ENCODE peak calls at places on chromosomes 16 and 17, in ten cellular contexts. A is neuronal stem cell; X is Peyer's patch; L is ascending aorta; G is neural progenitor cell; D is mesendoderm; O is CD8-positive, alpha-beta T cell; S is A673; B is GM23338; E is cardiac muscle cell. U is an unnamed sample. For H3K27me3, the result is how much of the 10 kb centered on the place peaks cover.

GRCh38 chr16:84360170-84360569 is 8.2 kb upstream of the ATP2C2 start:
- DNase-seq in A (no peak), X (peak), L (no peak), G (no peak), D (no peak), O (no peak), S (no peak), B (no peak), E (no peak), U (no peak)

GRCh38 chr16:58461640-58462039 is 38.3 kb upstream of the NDRG4 start:
- DNase-seq in A (no peak), X (no peak), L (no peak), G (no peak), D (no peak), O (no peak), S (no peak), B (no peak), E (no peak), U (no peak)

GRCh38 chr16:88770459-88771293 is 14.3 kb downstream of the PIEZO1 start:
- DNase-seq in A (peak), X (peak), L (no peak), G (peak), D (peak), O (no peak), S (peak), B (peak), E (peak), U (peak)

GRCh38 chr17:74379495-74380085 is 12.3 kb downstream of the GPR142 start:
- DNase-seq in A (peak), X (peak), L (peak), G (peak), D (peak), O (peak), S (peak), B (peak), E (peak), U (peak)

GRCh38 chr16:20826039-20826566 is 19.8 kb downstream of the REXO5 start:
- DNase-seq in A (no peak), X (no peak), L (no peak), G (no peak), D (no peak), O (no peak), S (no peak), B (no peak), E (no peak), U (no peak)

GRCh38 chr16:20865420-20866126 is 34.6 kb downstream of the DCUN1D3 start:
- DNase-seq in A (no peak), X (no peak), L (no peak), G (no peak), D (no peak), O (no peak), S (no peak), B (no peak), E (no peak), U (no peak)

GRCh38 chr17:8696951-8697745 is 47.5 kb downstream of the CCDC42 start:
- DNase-seq in A (no peak), X (no peak), L (peak), G (peak), D (peak), O (no peak), S (no peak), B (peak), E (no peak), U (no peak)

GRCh38 chr17:77734371-77735050 is 224.0 kb upstream of the TNRC6C start:
- DNase-seq in A (no peak), X (no peak), L (peak), G (peak), D (peak), O (no peak), S (peak), B (peak), E (peak), U (peak)

GRCh38 chr17:29444589-29444988 is 54.4 kb downstream of the TAOK1 start:
- DNase-seq in A (no peak), X (no peak), L (no peak), G (no peak), D (no peak), O (no peak), S (no peak), B (no peak), E (no peak), U (no peak)

GRCh38 chr16:55482056-55482455 is 3.1 kb downstream of the MMP2 start:
- DNase-seq in A (no peak), X (no peak), L (no peak), G (no peak), D (no peak), O (no peak), S (no peak), B (no peak), E (no peak), U (no peak)

GRCh38 chr16:58127033-58127556 is 2.1 kb downstream of the CFAP20 start:
- DNase-seq in A (no peak), X (no peak), L (no peak), G (peak), D (peak), O (no peak), S (peak), B (peak), E (peak), U (no peak)

GRCh38 chr16:9094008-9094846 is 2.8 kb downstream of the HAPSTR1 start:
- DNase-seq in A (no peak), X (no peak), L (no peak), G (no peak), D (no peak), O (no peak), S (no peak), B (no peak), E (no peak), U (no peak)

GRCh38 chr16:800834-801488 is 427 bp upstream of the GNG13 start:
- DNase-seq in A (no peak), X (no peak), L (no peak), G (no peak), D (no peak), O (no peak), S (no peak), B (no peak), E (no peak), U (no peak)

GRCh38 chr17:39069114-39069756 is 82.2 kb downstream of the PLXDC1 start:
- DNase-seq in A (peak), X (no peak), L (no peak), G (peak), D (peak), O (peak), S (peak), B (peak), E (peak), U (peak)

GRCh38 chr17:63774141-63774981 is at the start of gene DDX42:
- DNase-seq in A (no peak), X (peak), L (peak), G (peak), D (peak), O (peak), S (peak), B (peak), E (peak), U (peak)

GRCh38 chr16:48556913-48557351 is 53.0 kb downstream of the N4BP1 start:
- DNase-seq in A (no peak), X (no peak), L (no peak), G (no peak), D (peak), O (no peak), S (no peak), B (no peak), E (no peak), U (no peak)

GRCh38 chr16:85206472-85207356 is 94.4 kb upstream of the CIBAR2 start:
- DNase-seq in A (no peak), X (peak), L (peak), G (peak), D (no peak), O (no peak), S (no peak), B (peak), E (peak), U (no peak)

GRCh38 chr17:4843451-4843850 is 10.3 kb downstream of the MINK1 start:
- DNase-seq in A (no peak), X (no peak), L (no peak), G (no peak), D (no peak), O (no peak), S (no peak), B (no peak), E (no peak), U (no peak)

GRCh38 chr16:29983420-29984136 is 9.9 kb downstream of the TAOK2 start:
- DNase-seq in A (no peak), X (peak), L (no peak), G (no peak), D (no peak), O (no peak), S (no peak), B (no peak), E (no peak), U (no peak)

GRCh38 chr16:5479925-5480324 is 382.3 kb upstream of the EEF2KMT start:
- DNase-seq in A (no peak), X (no peak), L (no peak), G (no peak), D (peak), O (no peak), S (no peak), B (peak), E (no peak), U (no peak)

GRCh38 chr17:81713004-81713555 is 996 bp downstream of the SLC25A10 start:
- DNase-seq in A (no peak), X (no peak), L (no peak), G (no peak), D (no peak), O (no peak), S (no peak), B (no peak), E (no peak), U (no peak)

GRCh38 chr16:25014500-25015147 is 545 bp downstream of the ARHGAP17 start:
- DNase-seq in A (peak), X (peak), L (peak), G (peak), D (peak), O (no peak), S (peak), B (peak), E (peak), U (peak)

GRCh38 chr16:69411064-69411985 is 13.1 kb upstream of the CYB5B start:
- DNase-seq in A (no peak), X (no peak), L (no peak), G (no peak), D (no peak), O (no peak), S (no peak), B (no peak), E (no peak), U (no peak)

GRCh38 chr16:26214694-26215093 is 522.9 kb downstream of the HS3ST4 start:
- DNase-seq in A (no peak), X (no peak), L (no peak), G (no peak), D (peak), O (no peak), S (no peak), B (no peak), E (no peak), U (no peak)

GRCh38 chr16:72938426-72939164 is 109.3 kb downstream of the ZFHX3 start:
- DNase-seq in A (no peak), X (peak), L (peak), G (peak), D (no peak), O (no peak), S (peak), B (no peak), E (no peak), U (no peak)

GRCh38 chr16:72937360-72937759 is 110.6 kb downstream of the ZFHX3 start:
- DNase-seq in A (no peak), X (peak), L (no peak), G (no peak), D (no peak), O (no peak), S (no peak), B (no peak), E (no peak), U (no peak)

GRCh38 chr16:72937916-72938315 is 110.0 kb downstream of the ZFHX3 start:
- DNase-seq in A (no peak), X (peak), L (no peak), G (no peak), D (no peak), O (no peak), S (peak), B (no peak), E (no peak), U (no peak)

GRCh38 chr16:72940886-72941285 is 107.0 kb downstream of the ZFHX3 start:
- DNase-seq in A (no peak), X (no peak), L (no peak), G (no peak), D (no peak), O (no peak), S (no peak), B (no peak), E (no peak), U (no peak)

DNA sequence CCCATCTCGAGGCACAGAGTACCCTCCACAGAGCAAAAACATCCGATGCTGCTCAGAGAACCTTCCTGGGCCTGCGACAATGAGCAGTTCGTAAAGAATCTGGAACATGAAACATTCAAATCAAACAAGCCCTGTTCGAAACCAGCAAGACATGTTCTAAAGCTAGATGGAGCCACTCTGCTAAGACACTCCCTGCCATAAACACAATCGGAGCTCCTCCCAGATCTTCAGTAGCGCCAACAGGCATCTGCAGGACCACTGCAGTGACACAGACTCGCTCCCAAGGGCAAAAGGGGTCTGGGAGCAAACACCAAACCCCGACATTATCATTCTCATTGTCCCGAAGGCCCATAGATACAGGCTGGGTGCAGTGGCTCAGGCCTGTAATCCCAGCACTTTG is 108.7 kb downstream of the ZFHX3 start:
- DNase-seq in A (no peak), X (peak), L (peak), G (no peak), D (peak), O (no peak), S (peak), B (no peak), E (no peak), U (no peak)
- H3K27ac ChIP-seq in A (no peak), X (peak), L (peak), G (no peak), D (no peak), O (no peak), S (peak), B (no peak), E (no peak), U (no peak)

DNA sequence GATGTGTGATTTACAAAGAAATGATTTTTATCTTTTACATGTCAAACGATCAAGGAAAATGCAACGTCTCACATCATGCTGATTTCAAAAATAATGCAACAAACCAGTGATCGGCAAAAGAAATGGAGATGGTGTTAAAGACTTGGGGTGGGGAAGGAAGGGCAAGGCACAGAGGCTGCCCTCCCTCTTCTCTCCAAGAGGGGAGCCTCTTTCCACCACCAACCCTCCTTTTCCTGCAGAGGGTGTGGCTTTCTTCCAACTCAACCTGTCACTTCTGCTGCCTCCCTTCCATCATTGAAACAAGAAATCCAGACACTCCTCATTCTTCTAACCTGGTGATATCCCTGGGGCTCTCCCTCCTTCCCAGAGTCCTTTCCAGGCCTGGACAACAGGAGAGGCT is 320.8 kb downstream of the SLC39A11 start:
- DNase-seq in A (no peak), X (no peak), L (no peak), G (no peak), D (peak), O (no peak), S (no peak), B (peak), E (no peak), U (no peak)
- H3K27me3 ChIP-seq in A (under half), X (under half), L (under half), G (under half), D (under half), O (under half), S (under half), B (under half), E (under half), U (under half)

DNA sequence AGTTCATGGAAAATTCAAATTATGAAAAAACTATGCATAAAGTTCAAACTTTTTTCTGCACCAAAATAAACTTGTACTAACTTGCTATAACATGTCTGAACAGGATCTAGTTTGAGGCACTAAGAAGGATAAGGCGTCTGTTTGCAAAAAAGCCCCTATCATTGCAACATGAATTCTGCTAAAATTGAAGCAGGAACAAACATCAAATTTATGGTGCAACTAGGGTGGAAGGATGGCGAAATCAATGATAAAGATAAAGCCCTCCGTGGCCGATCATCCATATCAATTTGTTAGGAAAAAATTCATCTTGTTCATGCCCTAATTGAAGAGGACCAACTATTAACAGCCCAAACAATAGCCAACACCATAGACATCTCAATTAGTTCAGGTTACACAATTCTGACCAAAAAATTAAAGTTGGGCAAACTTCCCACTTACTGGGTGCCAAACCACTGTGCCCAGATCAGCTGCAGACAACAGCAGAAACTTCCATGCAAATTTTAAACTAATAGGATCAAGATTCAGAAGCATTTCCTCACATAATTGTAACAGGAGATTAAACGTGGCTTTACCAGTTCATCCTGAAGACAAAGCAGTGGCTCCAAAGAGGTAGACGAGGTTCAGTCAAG is 12.9 kb downstream of the IL21R start:
- DNase-seq in A (no peak), X (no peak), L (no peak), G (no peak), D (no peak), O (no peak), S (peak), B (no peak), E (no peak), U (no peak)
- H3K4me3 ChIP-seq in A (no peak), X (no peak), L (no peak), G (no peak), D (no peak), O (no peak), S (no peak), B (no peak), E (no peak), U (no peak)

DNA sequence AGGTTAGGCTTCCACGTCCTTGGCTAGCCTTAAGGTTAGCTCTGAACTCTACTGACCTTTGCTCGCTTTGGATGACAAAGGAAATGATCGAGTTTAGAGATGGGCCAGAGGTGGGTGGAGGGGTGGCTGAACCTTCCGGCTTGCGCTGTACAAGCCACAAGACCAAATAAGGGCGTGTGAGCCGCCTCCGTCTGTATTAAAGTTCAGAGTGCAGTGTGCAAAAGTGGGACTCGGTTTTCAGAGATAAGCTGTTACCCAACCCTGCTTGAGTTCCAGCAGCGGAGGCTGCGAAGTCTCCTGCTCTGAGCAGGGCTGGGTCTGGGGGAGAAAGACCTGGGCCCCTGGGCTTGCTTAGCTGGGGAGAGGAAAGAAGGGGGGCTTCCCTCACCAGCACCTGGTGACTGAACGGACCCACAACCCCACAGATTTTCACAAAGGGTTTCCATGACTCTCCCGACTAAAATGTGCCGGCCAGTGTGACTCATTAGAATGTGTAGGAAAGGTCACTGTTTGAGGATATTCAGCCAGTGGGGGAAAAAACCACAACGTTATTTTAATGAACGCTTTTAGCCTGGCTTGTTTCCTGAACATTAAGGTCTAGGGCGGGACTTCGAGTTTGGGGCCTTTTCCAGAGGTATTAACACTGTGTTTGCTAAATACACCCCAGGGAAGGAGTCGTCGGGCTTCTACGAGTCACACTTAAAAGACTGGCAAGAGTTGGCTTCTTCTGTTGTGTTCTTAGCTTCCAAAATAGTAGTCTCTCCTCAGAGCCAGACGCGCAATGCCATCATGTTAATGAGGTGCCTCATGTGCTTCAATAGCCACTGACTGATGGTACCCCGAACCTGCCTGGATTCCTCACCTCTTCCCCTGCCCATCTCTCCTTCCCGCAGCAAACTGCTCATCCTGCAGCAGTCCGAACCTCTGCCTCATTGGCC is 67.0 kb downstream of the CENPV start:
- DNase-seq in A (peak), X (peak), L (peak), G (peak), D (peak), O (peak), S (peak), B (peak), E (peak), U (no peak)
- H3K27ac ChIP-seq in A (peak), X (peak), L (peak), G (no peak), D (peak), O (peak), S (peak), B (no peak), E (peak), U (no peak)

GRCh38 chr17:48429156-48429555 is 858 bp downstream of the SKAP1 start:
- DNase-seq in A (no peak), X (no peak), L (no peak), G (no peak), D (peak), O (peak), S (no peak), B (no peak), E (no peak), U (no peak)
- H3K27me3 ChIP-seq in A (under half), X (under half), L (under half), G (half or more), D (under half), O (under half), S (under half), B (under half), E (under half), U (half or more)

U was measured in WERI-Rb-1.